ENCODE peak calls at places on chromosomes 12 and 14, in seven cellular contexts. T is choroid plexus epithelial cell, R is fibroblast of lung, D is heart left ventricle, W is uterus, I is brain microvascular endothelial cell, L is stomach. Q is an unnamed sample.
A peak's percentile ranks its signal among the peaks of the same experiment; 100 is the strongest.

GRCh38 chr12:359091-359490 is 30.0 kb downstream of the KDM5A start:
- DNase-seq in I (no peak), R (peak; percentile 5), T (no peak), D (no peak), L (no peak), W (no peak), Q (no peak)

GRCh38 chr12:41274643-41275042 is 86.5 kb downstream of the PDZRN4 start:
- DNase-seq in R (no peak), D (no peak), L (no peak), W (no peak), I (no peak), T (no peak), Q (no peak)

GRCh38 chr12:16526693-16527092 is 79.3 kb downstream of the LMO3 start:
- DNase-seq in R (peak; percentile 86), L (no peak), W (peak; percentile 31), I (peak; percentile 35), D (no peak), T (peak; percentile 72), Q (no peak)

GRCh38 chr14:104873380-104874055 is 8.4 kb downstream of the CEP170B start:
- DNase-seq in D (no peak), L (no peak), T (no peak), R (no peak), I (no peak), W (peak; percentile 14), Q (no peak)

GRCh38 chr12:120490833-120491512 is 4.9 kb upstream of the DYNLL1 start:
- DNase-seq in W (peak; percentile 33), I (no peak), D (no peak), T (no peak), L (no peak), R (no peak), Q (no peak)

GRCh38 chr12:88870000-88870737 is 289.9 kb upstream of the KITLG start:
- DNase-seq in W (no peak), L (no peak), I (no peak), D (no peak), T (peak; percentile 73), R (peak; percentile 67), Q (peak; percentile 25)

GRCh38 chr12:123120452-123121166 is 30.3 kb downstream of the PITPNM2 start:
- DNase-seq in R (no peak), D (no peak), I (no peak), W (no peak), L (no peak), T (no peak), Q (no peak)

GRCh38 chr14:35236806-35237205 is 55.4 kb upstream of the PSMA6 start:
- DNase-seq in D (no peak), I (no peak), T (no peak), L (no peak), R (no peak), W (no peak), Q (no peak)

GRCh38 chr14:58864751-58865519 is 227.2 kb downstream of the DACT1 start:
- DNase-seq in T (peak; percentile 39), L (no peak), W (no peak), I (no peak), R (peak; percentile 91), D (no peak), Q (peak; percentile 92)

GRCh38 chr14:105536051-105536450 is 9.7 kb downstream of the TMEM121 start:
- DNase-seq in T (no peak), R (no peak), I (no peak), W (no peak), L (no peak), D (no peak), Q (no peak)

GRCh38 chr12:95848575-95849388 is 10.0 kb upstream of the SNRPF start:
- DNase-seq in I (peak; percentile 39), R (peak; percentile 51), L (peak; percentile 55), T (peak; percentile 63), D (no peak), W (no peak), Q (peak; percentile 56)

GRCh38 chr14:23227566-23227965 is 10.2 kb upstream of the RNF212B start:
- DNase-seq in D (no peak), I (no peak), W (no peak), T (no peak), L (no peak), R (no peak), Q (no peak)

GRCh38 chr14:23071244-23071974 is 14.1 kb upstream of the CDH24 start:
- DNase-seq in R (peak; percentile 95), W (peak; percentile 84), I (peak; percentile 88), T (peak; percentile 98), D (peak; percentile 86), L (peak; percentile 82), Q (peak; percentile 96)

GRCh38 chr12:126171936-126172559 is 1106.8 kb downstream of the AACS start:
- DNase-seq in D (no peak), I (no peak), W (no peak), T (no peak), R (no peak), L (no peak), Q (no peak)

DNA sequence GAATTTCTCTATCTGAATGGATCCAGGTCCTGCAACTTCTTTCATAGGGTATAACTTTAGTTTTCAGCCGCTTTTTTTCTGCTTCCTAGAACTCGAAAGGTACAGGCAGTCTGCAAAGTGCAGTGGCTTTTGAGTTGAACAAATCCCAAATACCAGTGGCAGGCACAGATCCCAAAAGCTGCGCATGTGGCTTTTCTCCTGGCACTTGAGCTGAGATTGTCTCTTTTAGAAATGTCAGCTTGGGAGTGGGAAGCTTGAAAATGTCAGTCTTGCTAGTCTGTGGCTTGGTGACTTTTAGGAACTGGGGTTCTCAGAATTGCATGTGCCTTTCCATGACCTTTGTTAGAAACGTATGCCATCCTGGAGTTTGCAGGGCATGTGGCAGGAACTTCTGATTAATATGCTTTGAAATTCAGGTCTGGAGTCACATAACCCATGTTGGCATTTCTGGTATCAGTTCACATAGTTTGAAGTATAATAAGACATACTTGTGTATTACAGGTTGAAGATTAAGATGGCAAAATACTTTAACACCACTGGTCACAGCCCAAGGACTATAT is 182.1 kb downstream of the CHST11 start:
- DNase-seq in I (no peak), T (no peak), D (no peak), R (no peak), L (no peak), W (no peak), Q (no peak)
- H3K4me3 ChIP-seq in I (no peak overlapping the region), T (no peak overlapping the region), D (no peak overlapping the region), R (no peak overlapping the region), L (no peak overlapping the region), W (no peak overlapping the region), Q (no peak overlapping the region)

GRCh38 chr12:29562167-29562776 is 64.8 kb upstream of the OVCH1 start:
- DNase-seq in W (peak; percentile 56), I (peak; percentile 78), T (peak; percentile 90), D (peak; percentile 57), L (no peak), R (peak; percentile 96), Q (no peak)

GRCh38 chr12:29564925-29565324 is 67.4 kb upstream of the OVCH1 start:
- DNase-seq in R (no peak), I (no peak), T (no peak), L (no peak), D (no peak), W (no peak), Q (no peak)

GRCh38 chr12:29561736-29562135 is 64.2 kb upstream of the OVCH1 start:
- DNase-seq in W (no peak), D (no peak), T (peak; percentile 32), R (peak; percentile 64), I (no peak), L (no peak), Q (no peak)

GRCh38 chr12:29565727-29566126 is 68.2 kb upstream of the OVCH1 start:
- DNase-seq in R (no peak), D (no peak), I (no peak), W (no peak), T (no peak), L (no peak), Q (no peak)

DNA sequence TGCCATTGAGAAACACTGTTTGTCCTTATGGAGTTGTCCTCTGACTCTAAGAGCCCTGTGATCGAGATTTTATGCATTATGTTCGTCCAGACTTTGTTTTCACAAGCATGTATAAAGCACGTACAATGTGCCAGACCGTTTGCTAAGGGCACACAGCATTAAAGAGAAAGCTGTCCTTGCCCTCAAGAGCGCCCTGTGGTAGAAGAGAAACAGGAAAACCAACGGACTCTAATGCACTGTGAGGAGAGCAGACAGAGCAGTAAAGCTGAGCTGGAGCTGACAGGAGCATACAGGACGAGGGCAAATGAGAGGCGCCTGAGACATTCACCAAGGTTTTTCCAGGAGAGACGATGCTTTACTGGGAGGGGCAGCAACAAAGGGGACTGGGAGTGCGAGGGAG is 66.2 kb upstream of the OVCH1 start:
- DNase-seq in R (no peak), L (no peak), D (no peak), I (no peak), T (no peak), W (no peak), Q (no peak)
- H3K4me3 ChIP-seq in R (no peak overlapping the region), L (peak overlapping the region; percentile 35), D (no peak overlapping the region), I (no peak overlapping the region), T (no peak overlapping the region), W (no peak overlapping the region), Q (no peak overlapping the region)

GRCh38 chr14:32898876-32899275 is 39.8 kb upstream of the NPAS3 start:
- DNase-seq in W (no peak), T (no peak), L (no peak), D (no peak), I (no peak), R (peak; percentile 30), Q (no peak)

GRCh38 chr14:32896979-32897723 is 41.5 kb upstream of the NPAS3 start:
- DNase-seq in W (no peak), T (peak; percentile 57), D (no peak), L (no peak), I (peak; percentile 4), R (peak; percentile 66), Q (peak; percentile 43)

GRCh38 chr14:32900602-32901001 is 38.1 kb upstream of the NPAS3 start:
- DNase-seq in T (no peak), W (no peak), D (no peak), R (peak; percentile 48), I (no peak), L (no peak), Q (no peak)

GRCh38 chr14:32897724-32898064 is 41.0 kb upstream of the NPAS3 start:
- DNase-seq in I (no peak), W (no peak), T (no peak), L (no peak), D (no peak), R (no peak), Q (no peak)
- H3K4me3 ChIP-seq in I (peak overlapping the region; percentile 49), W (peak overlapping the region; percentile 43), T (peak overlapping the region; percentile 55), L (peak overlapping the region; percentile 37), D (peak overlapping the region; percentile 34), R (peak overlapping the region; percentile 54), Q (peak overlapping the region; percentile 89)

DNA sequence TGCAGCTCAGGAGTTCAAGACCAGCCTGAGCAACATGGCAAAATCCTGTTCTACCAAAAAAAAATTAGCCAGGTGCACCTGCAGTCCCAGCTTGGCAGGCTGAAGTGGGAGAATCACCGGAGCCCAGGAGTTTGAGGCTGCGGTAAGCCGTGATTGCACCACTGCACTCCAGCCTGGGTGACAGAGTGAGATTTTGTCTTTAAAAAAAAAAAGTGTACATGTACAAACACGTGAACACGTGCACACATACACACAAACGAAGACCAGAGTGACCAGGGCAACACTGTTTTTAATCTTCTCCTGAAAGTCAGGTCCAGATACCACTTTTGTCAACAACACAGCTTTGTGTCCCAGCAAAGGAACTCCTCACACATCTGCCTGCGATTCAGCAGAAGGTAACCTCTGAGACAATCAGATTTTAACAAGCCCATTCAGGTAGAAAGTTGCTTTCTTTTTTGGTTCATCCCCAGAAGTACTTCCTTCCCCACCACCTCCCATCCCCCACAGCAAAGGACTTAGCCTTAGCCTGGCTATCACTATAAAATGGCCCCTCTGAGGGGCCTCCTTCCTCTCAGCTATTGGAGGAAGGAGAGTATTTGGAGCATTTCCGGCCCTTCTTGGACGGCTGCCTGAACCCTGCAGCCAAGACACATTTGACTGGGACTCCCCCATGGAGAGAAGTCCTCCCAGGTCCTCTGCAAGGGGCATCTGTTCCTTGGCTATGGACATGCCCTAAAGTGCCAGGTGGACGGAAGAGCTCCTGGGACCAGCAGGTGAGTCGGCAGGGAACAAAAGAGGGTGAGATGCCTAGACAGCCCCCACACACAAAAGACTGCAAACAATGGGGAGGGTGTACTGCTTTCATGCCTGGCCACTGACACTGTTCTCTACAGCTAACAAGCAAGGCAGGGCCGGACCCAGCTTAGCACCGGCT is 9.8 kb downstream of the CTDSP2 start:
- DNase-seq in T (peak; percentile 92), I (peak; percentile 80), D (peak; percentile 90), L (peak; percentile 63), W (peak; percentile 89), R (peak; percentile 81), Q (peak; percentile 92)
- H3K4me3 ChIP-seq in T (peak overlapping the region; percentile 26), I (no peak overlapping the region), D (peak overlapping the region; percentile 26), L (peak overlapping the region; percentile 80), W (peak overlapping the region; percentile 28), R (peak overlapping the region; percentile 8), Q (peak overlapping the region; percentile 56)

Q was measured in adipocyte.